ENCODE peak calls at places on chromosomes 4 and X, in six cellular contexts. A, I, K, U, Z and M are unnamed samples.

GRCh38 chrX:148417934-148418333 is 82.5 kb upstream of the AFF2 start:
- DNase-seq in I (no peak), Z (no peak), U (no peak), A (no peak), K (no peak), M (no peak)

GRCh38 chr4:99755223-99755944 is 61.2 kb upstream of the DAPP1 start:
- DNase-seq in I (no peak), Z (no peak), A (no peak), K (no peak), U (no peak), M (peak)

GRCh38 chr4:25680580-25680979 is 24.9 kb downstream of the SLC34A2 start:
- DNase-seq in Z (no peak), U (no peak), I (no peak), A (no peak), K (no peak), M (no peak)

GRCh38 chr4:113106076-113106475 is 56.6 kb downstream of the ANK2 start:
- DNase-seq in Z (no peak), A (no peak), K (peak), I (no peak), U (peak), M (peak)

GRCh38 chr4:150078041-150078995 is at the start of gene DCLK2:
- DNase-seq in K (peak), U (peak), A (peak), I (peak), Z (peak), M (peak)

GRCh38 chr4:56134272-56134671 is 185.5 kb downstream of the CEP135 start:
- DNase-seq in K (no peak), I (no peak), A (no peak), U (no peak), Z (no peak), M (no peak)

GRCh38 chr4:99248714-99249113 is 29.7 kb upstream of the ADH6 start:
- DNase-seq in Z (no peak), U (no peak), K (no peak), I (no peak), A (no peak), M (no peak)

GRCh38 chrX:48816014-48816810 is 10.1 kb upstream of the ERAS start:
- DNase-seq in U (no peak), I (no peak), K (no peak), Z (no peak), A (no peak), M (no peak)

GRCh38 chr4:102642571-102643298 is 118.0 kb downstream of the MANBA start:
- DNase-seq in U (no peak), I (no peak), Z (peak), K (no peak), A (no peak), M (no peak)

GRCh38 chr4:7924163-7924562 is 15.5 kb downstream of the AFAP1 start:
- DNase-seq in I (no peak), Z (no peak), A (no peak), U (no peak), K (no peak), M (no peak)

GRCh38 chr4:185744946-185745345 is 67.0 kb downstream of the SORBS2 start:
- DNase-seq in K (no peak), I (no peak), U (no peak), A (no peak), Z (no peak), M (no peak)

GRCh38 chr4:242121-242848 is 63.0 kb downstream of the ZNF732 start:
- DNase-seq in A (peak), K (peak), Z (peak), I (peak), U (peak), M (peak)

GRCh38 chrX:115067812-115068211 is 50.4 kb upstream of the IL13RA2 start:
- DNase-seq in I (no peak), U (no peak), Z (no peak), A (no peak), K (no peak), M (no peak)

GRCh38 chrX:119693032-119693995 is at the start of gene SEPTIN6:
- DNase-seq in U (peak), Z (peak), A (peak), I (peak), K (peak), M (peak)

GRCh38 chr4:4990329-4990728 is 28.9 kb downstream of the CYTL1 start:
- DNase-seq in A (no peak), Z (no peak), I (no peak), K (no peak), U (no peak), M (no peak)